ENCODE peak calls at places on chromosomes 11 and 22, in four cellular contexts. G is H1, S is transverse colon, F is esophagus muscularis mucosa. C is an unnamed sample.

GRCh38 chr11:12027844-12028243 is 19.4 kb upstream of the DKK3 start:
- DNase-seq in F (no peak), G (no peak), S (no peak), C (no peak)

GRCh38 chr22:26558246-26558895 is 31.6 kb downstream of the TPST2 start:
- DNase-seq in G (no peak), S (no peak), F (no peak), C (no peak)

GRCh38 chr11:46391578-46392420 is at the start of gene CHRM4:
- DNase-seq in G (no peak), S (peak; percentile 43), F (no peak), C (no peak)

GRCh38 chr11:13073119-13073981 is 64.2 kb downstream of the RASSF10 start:
- DNase-seq in G (no peak), F (peak; percentile 72), S (no peak), C (no peak)

GRCh38 chr11:31815743-31816466 is 4.8 kb upstream of the PAX6 start:
- DNase-seq in F (no peak), G (no peak), S (no peak), C (no peak)

GRCh38 chr11:43984519-43985385 is 42.3 kb downstream of the C11orf96 start:
- DNase-seq in F (no peak), S (no peak), G (no peak), C (no peak)

GRCh38 chr11:67607507-67607906 is 771 bp downstream of the NDUFV1 start:
- DNase-seq in F (no peak), G (no peak), S (no peak), C (no peak)

GRCh38 chr22:46062232-46062615 is 85.3 kb upstream of the WNT7B start:
- DNase-seq in F (no peak), S (peak; percentile 4), G (no peak), C (no peak)

GRCh38 chr11:13249177-13249576 is 28.4 kb upstream of the BMAL1 start:
- DNase-seq in G (no peak), F (no peak), S (no peak), C (no peak)

GRCh38 chr11:66842896-66843775 is at the start of gene RCE1:
- DNase-seq in G (no peak), S (peak; percentile 91), F (peak; percentile 97), C (peak; percentile 90)

GRCh38 chr22:19879248-19879575 is 24.5 kb upstream of the GNB1L start:
- DNase-seq in S (no peak), G (no peak), F (no peak), C (peak; percentile 49)

GRCh38 chr11:44421090-44421675 is 111.2 kb upstream of the ALX4 start:
- DNase-seq in S (no peak), F (no peak), G (no peak), C (no peak)

GRCh38 chr11:75786101-75786736 is 17.6 kb downstream of the DGAT2 start:
- DNase-seq in S (peak; percentile 72), F (no peak), G (no peak), C (no peak)

GRCh38 chr11:94597896-94598295 is 30.7 kb downstream of the PIWIL4 start:
- DNase-seq in S (no peak), G (no peak), F (no peak), C (no peak)

GRCh38 chr11:112615238-112615637 is 346.0 kb upstream of the NCAM1 start:
- DNase-seq in G (no peak), F (peak; percentile 39), S (no peak), C (no peak)

GRCh38 chr11:64619811-64620285 is 28.8 kb downstream of the SLC22A12 start:
- DNase-seq in G (no peak), S (peak; percentile 23), F (no peak), C (no peak)

GRCh38 chr22:42595434-42595833 is 19.2 kb downstream of the POLDIP3 start:
- DNase-seq in G (no peak), S (no peak), F (no peak), C (no peak)

GRCh38 chr11:75159081-75159953 is 8.4 kb downstream of the SLCO2B1 start:
- DNase-seq in F (no peak), G (no peak), S (peak; percentile 79), C (no peak)

GRCh38 chr11:64854534-64855502 is 10.4 kb upstream of the CDC42BPG start:
- DNase-seq in F (peak; percentile 95), S (peak; percentile 85), G (no peak), C (peak; percentile 95)

GRCh38 chr11:35838071-35838470 is 105.8 kb upstream of the LDLRAD3 start:
- DNase-seq in F (no peak), S (no peak), G (no peak), C (no peak)

GRCh38 chr11:94315664-94316063 is 11.3 kb downstream of the IZUMO1R start:
- DNase-seq in G (no peak), F (peak; percentile 45), S (no peak), C (no peak)

GRCh38 chr22:29469755-29470154 is 10.3 kb upstream of the NEFH start:
- DNase-seq in F (no peak), G (no peak), S (no peak), C (no peak)

GRCh38 chr11:15699978-15700377 is 585.3 kb downstream of the INSC start:
- DNase-seq in F (peak; percentile 55), S (no peak), G (no peak), C (no peak)

GRCh38 chr22:17910561-17911311 is 113.6 kb downstream of the MICAL3 start:
- DNase-seq in S (peak; percentile 40), F (no peak), G (no peak), C (no peak)

GRCh38 chr11:68145120-68145866 is 24.1 kb upstream of the CHKA start:
- DNase-seq in G (no peak), S (no peak), F (no peak), C (peak; percentile 48)

GRCh38 chr11:126927628-126928027 is 72.9 kb downstream of the KIRREL3 start:
- DNase-seq in F (no peak), G (no peak), S (no peak), C (no peak)

GRCh38 chr11:560305-561147 is at the start of the genes LMNTD2 and RASSF7:
- DNase-seq in S (peak; percentile 95), F (peak; percentile 98), G (peak; percentile 73), C (peak; percentile 92)

DNA sequence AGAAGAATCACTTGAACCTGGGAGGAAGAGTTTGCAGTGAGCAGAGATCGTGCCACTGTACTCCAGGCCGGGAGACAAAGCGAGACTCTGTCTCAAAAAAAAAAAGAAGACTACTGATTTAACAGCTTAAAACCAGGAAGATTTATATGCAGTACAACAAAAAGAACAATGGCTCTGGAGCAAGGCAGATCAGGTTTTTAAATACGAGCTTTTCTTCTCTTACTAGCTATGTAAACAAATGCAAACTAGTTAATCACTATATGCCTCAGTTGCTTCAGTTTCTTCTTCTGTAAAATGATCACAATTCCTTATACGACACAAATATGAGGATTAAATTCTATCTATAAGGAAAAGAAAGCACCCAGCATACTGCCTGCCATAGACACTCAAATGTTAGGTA is 6.9 kb downstream of the FAM168A start:
- DNase-seq in G (no peak), F (no peak), S (no peak), C (no peak)
- TF ChIP-seq EP300 in G (no peak), F (no peak), S (no peak), C (no peak)

DNA sequence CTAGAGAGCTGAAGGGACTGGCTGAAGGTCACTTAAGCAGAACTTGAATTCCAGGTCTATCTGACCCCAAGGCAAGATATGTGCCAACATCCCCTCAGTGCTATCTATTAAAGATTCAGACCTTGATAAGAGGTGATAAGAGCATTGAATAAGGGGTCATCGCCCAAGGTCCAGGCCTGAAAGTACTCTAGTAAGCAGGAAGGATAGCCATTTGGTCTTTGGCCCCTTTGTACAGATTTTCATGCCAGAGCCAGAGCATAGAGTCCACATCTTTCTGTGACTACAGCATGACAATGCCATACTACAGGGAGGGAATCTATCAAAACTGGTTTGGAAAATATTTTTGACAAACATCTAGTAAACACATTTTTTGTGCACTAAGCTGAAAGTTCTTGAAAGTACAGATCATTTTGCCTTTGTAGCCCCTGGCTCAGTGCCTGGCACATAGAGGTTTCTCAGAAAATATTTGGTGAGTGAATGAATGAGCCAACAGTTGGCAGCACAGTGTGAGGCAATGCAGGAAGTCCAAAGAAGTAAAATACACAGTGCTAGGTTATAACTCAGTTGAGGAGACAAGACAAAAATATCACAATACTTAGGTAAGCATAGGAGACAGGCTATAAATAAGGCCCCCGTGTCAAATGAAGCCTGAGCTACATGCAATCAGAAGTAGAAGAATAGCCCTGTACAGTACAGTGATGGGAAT is 15.1 kb upstream of the RRAS2 start:
- DNase-seq in S (no peak), G (no peak), F (no peak), C (no peak)
- TF ChIP-seq POLR2A in S (no peak), G (no peak), F (no peak), C (no peak)

DNA sequence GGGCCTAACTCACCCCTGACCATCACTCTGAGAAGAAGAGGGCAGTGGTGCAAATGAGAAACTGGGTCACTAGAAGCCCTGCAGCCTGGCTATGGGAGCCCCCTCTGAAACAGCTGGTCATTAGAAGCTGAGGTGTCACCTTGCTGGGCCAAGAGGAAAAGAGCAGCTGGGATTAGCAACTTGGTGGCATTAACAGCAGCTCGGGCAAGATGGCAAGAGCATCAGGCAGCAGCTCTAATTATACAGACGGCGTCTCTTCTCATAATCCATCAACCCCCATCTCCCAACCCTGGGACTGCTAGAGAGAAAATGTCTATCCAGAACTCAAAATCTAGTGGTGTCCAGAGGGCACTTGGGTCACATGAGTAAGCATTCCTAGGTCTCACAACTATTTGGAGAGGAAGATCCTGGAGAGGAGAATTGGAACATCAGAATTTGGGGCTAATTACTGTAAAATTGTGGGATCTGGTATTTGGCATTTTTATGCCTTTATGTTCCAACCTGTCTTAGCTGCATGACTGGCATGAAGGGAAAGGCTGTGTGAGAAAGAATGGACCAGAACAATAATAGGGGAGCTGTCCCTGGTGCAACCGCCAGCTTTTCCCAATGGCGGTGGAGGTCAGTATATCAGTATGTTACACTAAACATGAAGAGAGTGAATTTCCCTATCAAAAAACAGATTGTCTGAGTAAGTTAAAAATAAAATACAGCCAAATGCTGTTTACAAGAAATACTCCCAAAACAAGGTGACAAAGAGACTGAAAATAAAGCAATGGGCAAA is 7.6 kb upstream of the LMO1 start:
- DNase-seq in F (no peak), G (no peak), S (no peak), C (no peak)
- TF ChIP-seq POLR2AphosphoS5 in F (no peak), G (no peak), S (no peak), C (no peak)

GRCh38 chr22:28341001-28341400 is 338.6 kb downstream of the TTC28 start:
- DNase-seq in F (no peak), S (no peak), G (no peak), C (no peak)
- TF ChIP-seq EP300 in F (no peak), S (no peak), G (no peak), C (no peak)

GRCh38 chr22:37802310-37803194 is 5.2 kb upstream of the GCAT start:
- DNase-seq in G (no peak), F (no peak), S (peak; percentile 73), C (no peak)
- TF ChIP-seq POLR2A in G (no peak), F (no peak), S (peak; percentile 68), C (no peak)